ENCODE peak calls at places on chromosomes 1 and 21, in five cellular contexts. One of them, this sample, is unnamed.

GRCh38 chr1:243730499-243731150 is 119.4 kb downstream of the AKT3 start:
- DNase-seq in stomach: peak
- DNase-seq in transverse colon: no peak
- DNase-seq in uterus: no peak
- DNase-seq in prostate gland: peak
- DNase-seq in this sample: no peak

GRCh38 chr1:225998560-225999226 is 450 bp downstream of the SDE2 start:
- DNase-seq in uterus: no peak
- DNase-seq in prostate gland: no peak
- DNase-seq in stomach: no peak
- DNase-seq in transverse colon: no peak
- DNase-seq in this sample: no peak

GRCh38 chr1:8169364-8170058 is 143.4 kb upstream of the ERRFI1 start:
- DNase-seq in prostate gland: peak
- DNase-seq in uterus: peak
- DNase-seq in stomach: peak
- DNase-seq in transverse colon: peak
- DNase-seq in this sample: no peak

GRCh38 chr1:199913313-199913712 is 114.2 kb upstream of the NR5A2 start:
- DNase-seq in transverse colon: no peak
- DNase-seq in prostate gland: no peak
- DNase-seq in stomach: no peak
- DNase-seq in uterus: no peak
- DNase-seq in this sample: no peak

GRCh38 chr21:43908167-43908566 is 43.1 kb downstream of the AGPAT3 start:
- DNase-seq in uterus: no peak
- DNase-seq in transverse colon: no peak
- DNase-seq in prostate gland: no peak
- DNase-seq in stomach: no peak
- DNase-seq in this sample: peak

GRCh38 chr1:161351482-161351881 is 16.2 kb downstream of the CFAP126 start:
- DNase-seq in transverse colon: no peak
- DNase-seq in prostate gland: no peak
- DNase-seq in stomach: no peak
- DNase-seq in uterus: no peak
- DNase-seq in this sample: no peak

GRCh38 chr21:28410264-28410663 is 582.4 kb downstream of the LTN1 start:
- DNase-seq in uterus: no peak
- DNase-seq in prostate gland: no peak
- DNase-seq in stomach: no peak
- DNase-seq in transverse colon: no peak
- DNase-seq in this sample: no peak

GRCh38 chr1:222523852-222524251 is 24.1 kb downstream of the HHIPL2 start:
- DNase-seq in stomach: no peak
- DNase-seq in prostate gland: no peak
- DNase-seq in uterus: no peak
- DNase-seq in transverse colon: no peak
- DNase-seq in this sample: no peak

GRCh38 chr21:41610042-41610839 is 102.3 kb upstream of the TMPRSS2 start:
- DNase-seq in uterus: no peak
- DNase-seq in transverse colon: peak
- DNase-seq in stomach: peak
- DNase-seq in prostate gland: no peak
- DNase-seq in this sample: peak

GRCh38 chr1:36913523-36914060 is 120.7 kb downstream of the GRIK3 start:
- DNase-seq in uterus: no peak
- DNase-seq in stomach: no peak
- DNase-seq in prostate gland: no peak
- DNase-seq in transverse colon: no peak
- DNase-seq in this sample: no peak

GRCh38 chr1:153353226-153353947 is 4.3 kb upstream of the S100A9 start:
- DNase-seq in uterus: no peak
- DNase-seq in transverse colon: no peak
- DNase-seq in prostate gland: no peak
- DNase-seq in stomach: no peak
- DNase-seq in this sample: no peak

GRCh38 chr1:213260322-213261075 is 209.5 kb downstream of the RPS6KC1 start:
- DNase-seq in transverse colon: no peak
- DNase-seq in uterus: no peak
- DNase-seq in prostate gland: no peak
- DNase-seq in stomach: no peak
- DNase-seq in this sample: no peak

GRCh38 chr1:182725264-182725965 is 41.0 kb upstream of the RGS8 start:
- DNase-seq in transverse colon: no peak
- DNase-seq in prostate gland: no peak
- DNase-seq in stomach: no peak
- DNase-seq in uterus: no peak
- DNase-seq in this sample: no peak

GRCh38 chr21:36807421-36808004 is 108.6 kb downstream of the SIM2 start:
- DNase-seq in transverse colon: no peak
- DNase-seq in stomach: no peak
- DNase-seq in uterus: no peak
- DNase-seq in prostate gland: no peak
- DNase-seq in this sample: no peak

GRCh38 chr21:44653656-44654575 is 543 bp downstream of the KRTAP12-4 start:
- DNase-seq in prostate gland: no peak
- DNase-seq in transverse colon: no peak
- DNase-seq in stomach: no peak
- DNase-seq in uterus: no peak
- DNase-seq in this sample: peak

DNA sequence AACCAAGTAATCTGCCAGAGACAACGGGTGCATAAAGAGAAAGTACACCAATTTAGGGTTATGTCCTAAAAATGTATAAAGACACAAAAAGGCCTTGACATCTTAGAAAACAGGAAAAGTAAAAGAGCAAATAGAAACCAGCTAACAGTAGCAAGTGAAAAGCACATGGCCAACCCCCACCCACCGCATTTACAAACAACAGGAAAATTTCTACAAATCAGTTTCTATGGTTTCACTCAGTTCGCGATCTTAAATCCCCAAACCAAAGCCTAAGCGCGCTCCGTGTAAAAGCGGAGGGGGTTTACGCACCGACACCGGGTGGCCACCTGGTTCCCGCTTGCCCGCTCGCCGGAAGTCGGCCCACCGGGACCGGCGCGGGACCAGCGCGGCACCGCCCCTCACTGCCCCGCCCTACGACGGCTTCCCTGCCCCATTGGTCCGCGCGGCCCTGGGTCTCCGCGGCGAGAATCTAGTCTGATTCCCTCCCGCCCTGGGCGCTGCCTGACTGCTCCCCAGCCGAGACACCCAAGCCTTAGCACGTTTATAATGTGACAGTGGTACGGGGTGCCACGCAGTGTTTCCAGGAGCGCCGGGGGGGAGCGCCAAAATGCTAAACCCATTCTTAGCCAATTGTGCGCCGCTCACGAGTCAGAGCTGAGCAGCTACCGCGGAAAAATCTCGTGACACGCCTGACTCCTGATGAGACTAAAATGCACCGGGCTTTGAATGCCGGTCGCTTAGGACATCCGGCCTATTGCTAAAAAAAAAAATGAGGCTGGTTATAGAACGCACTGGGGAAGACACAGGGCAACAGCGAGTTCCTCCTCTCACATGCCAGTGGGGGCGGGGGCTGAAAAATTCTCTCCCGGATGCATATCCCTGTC is at the start of gene GART:
- DNase-seq in uterus: peak
- DNase-seq in stomach: peak
- DNase-seq in transverse colon: peak
- DNase-seq in prostate gland: peak
- DNase-seq in this sample: peak
- TF ChIP-seq POLR2A in uterus: peak
- TF ChIP-seq POLR2A in stomach: no peak
- TF ChIP-seq POLR2A in transverse colon: no peak
- TF ChIP-seq POLR2A in prostate gland: peak
- TF ChIP-seq POLR2A in this sample: peak

DNA sequence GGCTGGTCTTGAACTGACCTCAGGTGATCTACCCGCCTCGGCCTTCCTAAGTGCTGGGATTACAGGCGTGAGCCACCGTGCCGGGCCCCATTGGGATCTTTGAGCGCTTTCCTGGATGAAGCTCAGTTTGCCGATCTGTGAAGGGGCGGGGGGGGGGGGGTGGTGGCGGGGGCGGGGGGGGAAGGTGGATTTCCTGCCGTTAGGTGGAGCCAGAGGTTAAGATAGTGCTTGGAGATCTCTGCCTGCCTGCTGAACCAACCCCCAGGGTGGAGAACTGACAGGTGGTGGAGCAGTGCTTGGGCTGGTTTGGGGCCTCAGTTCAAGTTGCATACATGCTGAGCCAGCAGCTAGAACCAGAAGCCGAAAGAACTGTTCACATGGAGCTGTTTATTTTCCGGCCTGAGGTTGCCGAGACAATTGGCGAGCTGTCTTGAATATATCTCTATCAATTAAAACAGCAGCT is 1.7 kb downstream of the TMCC2 start:
- DNase-seq in uterus: peak
- DNase-seq in stomach: peak
- DNase-seq in prostate gland: peak
- DNase-seq in transverse colon: peak
- DNase-seq in this sample: peak
- TF ChIP-seq CTCF in uterus: peak
- TF ChIP-seq CTCF in stomach: peak
- TF ChIP-seq CTCF in prostate gland: no peak
- TF ChIP-seq CTCF in transverse colon: no peak
- TF ChIP-seq CTCF in this sample: no peak

DNA sequence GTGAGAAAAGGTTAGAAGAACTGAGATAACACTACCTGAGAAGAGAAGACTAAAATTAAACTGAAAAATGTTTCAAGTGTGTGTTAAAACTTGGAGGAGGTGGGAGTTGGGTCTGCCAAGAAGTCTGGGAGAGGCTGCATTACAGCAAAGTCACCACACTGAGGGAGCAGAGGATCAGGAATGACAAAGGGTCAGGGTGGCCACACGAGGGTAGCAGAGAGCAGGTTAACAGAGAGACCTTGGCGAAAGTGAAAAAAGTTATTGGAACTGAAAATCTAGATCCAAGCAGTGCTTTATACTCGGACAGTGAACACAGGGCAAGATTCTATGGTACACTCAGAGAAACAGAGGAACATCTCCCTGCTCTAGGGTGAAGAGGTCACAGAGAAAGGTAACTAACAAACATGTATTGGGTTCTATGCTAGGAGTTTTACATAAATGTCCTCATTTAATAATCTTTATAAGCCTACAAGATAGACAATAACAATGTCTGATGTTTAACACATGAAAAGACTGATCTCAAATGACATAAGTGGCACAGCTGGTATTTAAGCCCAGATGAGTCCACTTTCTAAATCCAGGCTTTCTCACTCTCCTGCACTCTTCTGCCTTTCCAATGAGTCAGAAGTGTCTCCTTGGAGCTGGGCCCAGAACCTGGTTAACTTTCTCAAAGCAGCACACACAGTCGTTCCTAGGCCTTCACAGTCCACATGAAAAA is 10.3 kb upstream of the CADM3 start:
- DNase-seq in prostate gland: peak
- DNase-seq in stomach: peak
- DNase-seq in uterus: peak
- DNase-seq in transverse colon: peak
- DNase-seq in this sample: peak
- TF ChIP-seq POLR2A in prostate gland: no peak
- TF ChIP-seq POLR2A in stomach: no peak
- TF ChIP-seq POLR2A in uterus: no peak
- TF ChIP-seq POLR2A in transverse colon: no peak
- TF ChIP-seq POLR2A in this sample: no peak

GRCh38 chr1:70205437-70206118 is at the start of gene LRRC40:
- DNase-seq in stomach: peak
- DNase-seq in transverse colon: peak
- DNase-seq in prostate gland: peak
- DNase-seq in uterus: peak
- DNase-seq in this sample: peak
- TF ChIP-seq CTCF in stomach: no peak
- TF ChIP-seq CTCF in transverse colon: no peak
- TF ChIP-seq CTCF in prostate gland: no peak
- TF ChIP-seq CTCF in uterus: peak
- TF ChIP-seq CTCF in this sample: no peak

DNA sequence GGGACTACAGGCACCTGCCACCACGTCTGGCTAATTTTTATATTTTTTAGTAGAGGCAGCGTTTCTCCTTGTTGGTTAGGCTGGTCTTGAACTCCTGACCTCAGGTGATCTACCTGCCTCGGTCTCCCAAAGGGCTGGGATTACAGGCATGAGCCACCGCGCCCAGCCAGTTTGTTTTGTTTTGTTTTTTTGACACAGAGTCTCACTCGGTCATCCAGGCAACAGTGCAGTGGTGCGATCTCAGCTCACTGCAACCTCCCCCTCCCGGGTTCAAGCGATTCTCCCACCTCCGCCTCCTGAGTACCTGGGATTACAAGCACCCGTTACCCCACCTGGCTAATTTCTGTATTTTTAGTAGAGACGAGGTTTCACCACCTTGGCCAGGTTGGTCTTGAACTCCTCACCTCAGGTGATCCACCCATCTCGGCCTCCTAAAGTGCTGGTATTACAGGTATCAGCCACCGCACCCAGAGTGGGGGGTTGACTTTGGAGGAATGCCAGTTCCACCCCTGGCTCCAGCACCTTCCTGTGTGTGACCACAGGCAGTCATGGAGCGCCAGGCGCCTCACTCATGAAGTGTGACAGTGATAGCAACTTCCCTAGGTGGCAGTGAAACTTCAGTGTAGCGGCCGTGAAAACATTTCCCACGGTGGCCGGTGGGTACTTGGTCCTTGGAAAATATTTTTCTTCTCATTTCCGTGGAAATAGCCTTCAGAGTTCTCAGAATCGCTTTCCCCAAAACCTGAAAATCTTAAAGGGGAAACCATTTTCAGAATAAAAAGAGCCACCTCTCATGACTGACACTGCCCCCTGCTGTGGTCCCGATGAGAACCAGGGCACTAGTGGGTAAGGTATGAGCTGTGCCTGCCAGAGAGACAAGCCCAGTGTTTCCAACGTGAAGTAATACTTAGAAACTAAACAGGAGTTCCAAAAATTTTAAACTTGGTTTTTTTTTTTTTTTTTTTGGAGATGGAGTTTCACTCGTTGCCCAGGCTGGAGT is 48.6 kb downstream of the WDR4 start:
- DNase-seq in transverse colon: no peak
- DNase-seq in uterus: no peak
- DNase-seq in stomach: peak
- DNase-seq in prostate gland: no peak
- DNase-seq in this sample: no peak
- TF ChIP-seq POLR2A in transverse colon: no peak
- TF ChIP-seq POLR2A in uterus: no peak
- TF ChIP-seq POLR2A in stomach: no peak
- TF ChIP-seq POLR2A in prostate gland: no peak
- TF ChIP-seq POLR2A in this sample: no peak

DNA sequence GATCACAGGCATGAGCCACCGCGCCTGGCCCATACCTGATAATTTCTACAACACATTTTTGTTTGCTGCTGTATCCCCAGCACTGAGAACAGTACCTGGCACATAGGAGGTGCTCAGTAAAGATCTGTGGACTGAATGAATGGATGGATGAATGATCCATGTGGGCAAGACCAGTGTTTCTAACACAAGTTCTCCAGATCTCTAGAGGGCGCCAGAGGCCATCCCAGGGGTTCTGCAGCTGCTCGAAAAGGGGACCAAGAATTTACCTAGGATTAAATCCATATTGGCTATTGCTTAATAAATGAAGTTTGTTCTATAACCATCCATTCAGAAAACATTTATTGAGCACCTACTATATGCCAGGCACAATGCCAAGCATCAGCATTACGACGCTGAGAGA is 167.7 kb downstream of the ACTL8 start:
- DNase-seq in uterus: no peak
- DNase-seq in transverse colon: peak
- DNase-seq in stomach: peak
- DNase-seq in prostate gland: no peak
- DNase-seq in this sample: peak
- TF ChIP-seq CTCF in uterus: no peak
- TF ChIP-seq CTCF in transverse colon: peak
- TF ChIP-seq CTCF in stomach: peak
- TF ChIP-seq CTCF in prostate gland: no peak
- TF ChIP-seq CTCF in this sample: no peak